ENCODE peak calls at places on chromosomes 6 and 20, in seven cellular contexts. G, L, R, F, Q, J and N are unnamed samples.

GRCh38 chr6:157550114-157550989 is 169.4 kb downstream of the ZDHHC14 start:
- DNase-seq in L (no peak), Q (no peak), J (no peak), R (no peak), G (no peak), F (no peak), N (no peak)

GRCh38 chr20:19047040-19047950 is 165.1 kb upstream of the SLC24A3 start:
- DNase-seq in R (no peak), Q (peak), J (peak), L (peak), F (no peak), G (no peak), N (peak)

GRCh38 chr6:52394251-52394666 is 25.9 kb upstream of the EFHC1 start:
- DNase-seq in L (no peak), R (no peak), Q (no peak), F (no peak), J (no peak), G (no peak), N (no peak)

GRCh38 chr6:154754152-154754551 is 20.9 kb downstream of the SCAF8 start:
- DNase-seq in F (no peak), G (no peak), R (no peak), J (no peak), L (no peak), Q (no peak), N (no peak)

GRCh38 chr6:3457710-3458605 is 1.1 kb upstream of the SLC22A23 start:
- DNase-seq in G (no peak), F (no peak), Q (peak), J (peak), R (peak), L (no peak), N (no peak)

GRCh38 chr20:61369731-61370520 is 117.9 kb downstream of the CDH4 start:
- DNase-seq in G (peak), R (no peak), Q (no peak), F (no peak), L (no peak), J (no peak), N (no peak)

GRCh38 chr6:79719248-79719975 is 88.3 kb downstream of the SH3BGRL2 start:
- DNase-seq in G (no peak), L (no peak), F (no peak), R (no peak), Q (no peak), J (peak), N (no peak)

GRCh38 chr6:52596371-52597028 is 19.6 kb upstream of the TRAM2 start:
- DNase-seq in R (no peak), Q (no peak), L (no peak), F (no peak), J (no peak), G (no peak), N (no peak)

GRCh38 chr6:4133941-4134838 is 1.2 kb downstream of the ECI2 start:
- DNase-seq in R (peak), L (no peak), F (peak), G (peak), J (peak), Q (no peak), N (peak)

GRCh38 chr6:47853766-47854165 is 71.9 kb downstream of the OPN5 start:
- DNase-seq in L (no peak), R (no peak), Q (no peak), G (no peak), F (no peak), J (no peak), N (no peak)

GRCh38 chr6:26257272-26257671 is 107.7 kb upstream of the BTN3A2 start:
- DNase-seq in Q (no peak), G (no peak), L (no peak), R (no peak), F (no peak), J (no peak), N (no peak)

GRCh38 chr6:57216235-57217101 is 5.6 kb downstream of the RAB23 start:
- DNase-seq in J (peak), F (no peak), Q (peak), G (no peak), L (no peak), R (peak), N (no peak)

GRCh38 chr20:23587631-23588030 is 18.1 kb downstream of the CST9 start:
- DNase-seq in R (no peak), F (peak), J (no peak), L (no peak), Q (no peak), G (no peak), N (no peak)

GRCh38 chr6:31659649-31660223 is 842 bp downstream of the C6orf47 start:
- DNase-seq in J (no peak), Q (no peak), R (no peak), G (no peak), L (no peak), F (no peak), N (no peak)

GRCh38 chr6:72760130-72760793 is 138.4 kb downstream of the KCNQ5 start:
- DNase-seq in J (no peak), R (no peak), Q (no peak), L (no peak), G (no peak), F (no peak), N (no peak)

GRCh38 chr20:1423625-1424106 is 30.8 kb upstream of the FKBP1A start:
- DNase-seq in R (no peak), F (peak), L (no peak), Q (no peak), G (no peak), J (peak), N (no peak)

GRCh38 chr6:21914121-21914973 is 320.8 kb downstream of the SOX4 start:
- DNase-seq in R (peak), Q (peak), J (peak), G (no peak), F (no peak), L (no peak), N (peak)

GRCh38 chr6:73604461-73604860 is 49.3 kb downstream of the SLC17A5 start:
- DNase-seq in L (no peak), G (no peak), J (no peak), F (no peak), R (no peak), Q (no peak), N (no peak)

GRCh38 chr20:36307412-36308317 is 1.5 kb downstream of the DLGAP4 start:
- DNase-seq in F (peak), R (no peak), Q (no peak), G (no peak), J (peak), L (no peak), N (no peak)

GRCh38 chr6:15264902-15265761 is 19.3 kb downstream of the JARID2 start:
- DNase-seq in G (no peak), Q (no peak), F (no peak), J (no peak), R (no peak), L (no peak), N (no peak)

GRCh38 chr20:19288061-19288460 is 75.6 kb downstream of the SLC24A3 start:
- DNase-seq in L (no peak), G (no peak), F (no peak), J (no peak), R (no peak), Q (no peak), N (no peak)

GRCh38 chr20:4449977-4450715 is 271.6 kb upstream of the PRND start:
- DNase-seq in R (no peak), L (no peak), G (no peak), Q (no peak), J (no peak), F (no peak), N (no peak)

GRCh38 chr6:4972438-4972837 is 31.4 kb downstream of the RPP40 start:
- DNase-seq in G (no peak), Q (no peak), L (no peak), R (no peak), J (no peak), F (no peak), N (no peak)

GRCh38 chr6:136582702-136583471 is 32.7 kb upstream of the MAP7 start:
- DNase-seq in Q (no peak), J (no peak), F (no peak), G (no peak), L (no peak), R (no peak), N (no peak)

GRCh38 chr6:66689608-66690007 is 982.6 kb upstream of the EYS start:
- DNase-seq in G (no peak), J (no peak), Q (no peak), L (no peak), R (no peak), F (no peak), N (no peak)

GRCh38 chr20:11170565-11170964 is 496.8 kb upstream of the JAG1 start:
- DNase-seq in L (no peak), F (no peak), R (no peak), J (no peak), G (no peak), Q (no peak), N (no peak)

GRCh38 chr6:87731818-87732661 is 30.0 kb upstream of the AKIRIN2 start:
- DNase-seq in R (peak), G (peak), Q (peak), F (no peak), J (peak), L (peak), N (peak)

GRCh38 chr6:36885461-36886401 is at the start of gene C6orf89:
- DNase-seq in J (peak), L (peak), G (peak), R (peak), Q (peak), F (peak), N (peak)

GRCh38 chr6:22333802-22334201 is 37.0 kb upstream of the PRL start:
- DNase-seq in Q (no peak), R (no peak), L (no peak), F (no peak), G (no peak), J (no peak), N (no peak)

GRCh38 chr6:116191881-116192280 is 62.0 kb downstream of the TSPYL4 start:
- DNase-seq in L (no peak), F (no peak), G (no peak), Q (no peak), J (no peak), R (no peak), N (no peak)

GRCh38 chr20:48912065-48912464 is 9.4 kb upstream of the ARFGEF2 start:
- DNase-seq in G (peak), L (no peak), F (no peak), R (no peak), Q (no peak), J (no peak), N (no peak)

GRCh38 chr20:18165553-18165952 is 27.9 kb downstream of the KAT14 start:
- DNase-seq in J (no peak), L (no peak), Q (no peak), G (no peak), R (no peak), F (no peak), N (no peak)

GRCh38 chr20:31568773-31569162 is 36.3 kb upstream of the ID1 start:
- DNase-seq in J (no peak), F (peak), L (no peak), Q (no peak), R (no peak), G (no peak), N (no peak)

GRCh38 chr20:33407796-33408195 is 6.5 kb upstream of the CDK5RAP1 start:
- DNase-seq in J (no peak), G (no peak), L (no peak), R (no peak), F (no peak), Q (no peak), N (no peak)

GRCh38 chr20:44582321-44583025 is at the start of gene PKIG:
- DNase-seq in R (peak), G (no peak), L (no peak), J (no peak), F (no peak), Q (no peak), N (peak)

GRCh38 chr6:108446629-108447150 is 114.0 kb upstream of the FOXO3 start:
- DNase-seq in G (no peak), L (no peak), R (no peak), F (no peak), Q (no peak), J (no peak), N (no peak)

GRCh38 chr20:56710577-56711465 is 81.7 kb downstream of the TFAP2C start:
- DNase-seq in F (no peak), Q (no peak), G (no peak), R (no peak), J (no peak), L (no peak), N (no peak)

GRCh38 chr6:142945071-142945445 is at the start of gene HIVEP2:
- DNase-seq in R (peak), G (peak), L (peak), F (peak), J (peak), Q (peak), N (peak)
- TF ChIP-seq POLR2A in R (peak), G (no peak), L (no peak), F (no peak), J (no peak), Q (no peak), N (no peak)

GRCh38 chr6:33276581-33276863 is 401 bp upstream of the B3GALT4 start:
- DNase-seq in F (no peak), Q (no peak), L (no peak), J (no peak), G (no peak), R (no peak), N (no peak)
- H3K27ac ChIP-seq in F (no peak), Q (peak), L (peak), J (peak), G (peak), R (peak), N (peak)

GRCh38 chr6:7042654-7043545 is 64.9 kb upstream of the RREB1 start:
- DNase-seq in J (no peak), F (no peak), G (no peak), L (no peak), R (no peak), Q (no peak), N (no peak)
- TF ChIP-seq POLR2A in J (no peak), F (no peak), G (no peak), L (no peak), R (no peak), Q (no peak), N (no peak)

GRCh38 chr6:107331409-107332386 is 127.7 kb downstream of the PDSS2 start:
- DNase-seq in Q (no peak), J (no peak), G (no peak), F (no peak), L (no peak), R (no peak), N (no peak)
- H3K27ac ChIP-seq in Q (no peak), J (no peak), G (no peak), F (no peak), L (no peak), R (no peak), N (no peak)

GRCh38 chr6:96898241-96898851 is 655 bp upstream of the NDUFAF4 start:
- DNase-seq in L (no peak), Q (no peak), F (no peak), R (no peak), J (no peak), G (no peak), N (no peak)

GRCh38 chr6:96899019-96899418 is 1.3 kb upstream of the NDUFAF4 start:
- DNase-seq in J (no peak), L (no peak), G (no peak), F (no peak), Q (no peak), R (peak), N (no peak)

GRCh38 chr6:96899599-96899998 is 1.9 kb upstream of the NDUFAF4 start:
- DNase-seq in R (no peak), J (no peak), F (no peak), L (no peak), G (no peak), Q (no peak), N (no peak)

GRCh38 chr6:96900873-96901272 is 3.2 kb upstream of the NDUFAF4 start:
- DNase-seq in J (no peak), R (no peak), F (no peak), L (no peak), G (no peak), Q (no peak), N (no peak)

GRCh38 chr6:96897396-96898240 is at the start of gene NDUFAF4:
- DNase-seq in Q (peak), F (peak), R (peak), L (peak), J (peak), G (peak), N (peak)
- TF ChIP-seq POLR2A in Q (peak), F (peak), R (peak), L (peak), J (peak), G (no peak), N (peak)

GRCh38 chr20:9359561-9360308 is 154.7 kb upstream of the LAMP5 start:
- DNase-seq in L (no peak), G (no peak), J (peak), R (peak), Q (no peak), F (peak), N (no peak)
- H3K27ac ChIP-seq in L (no peak), G (no peak), J (peak), R (peak), Q (no peak), F (no peak), N (peak)

GRCh38 chr20:38342196-38342595 is 4.1 kb upstream of the LBP start:
- DNase-seq in F (peak), G (no peak), R (no peak), Q (no peak), J (no peak), L (no peak), N (no peak)

GRCh38 chr20:38342716-38343106 is 3.6 kb upstream of the LBP start:
- DNase-seq in Q (no peak), J (no peak), L (no peak), R (no peak), F (no peak), G (no peak), N (no peak)

GRCh38 chr20:38345643-38346042 is 639 bp upstream of the LBP start:
- DNase-seq in J (no peak), R (no peak), Q (no peak), L (no peak), F (no peak), G (no peak), N (no peak)

GRCh38 chr20:38343798-38344701 is 2.2 kb upstream of the LBP start:
- DNase-seq in Q (no peak), G (no peak), R (no peak), L (no peak), F (no peak), J (no peak), N (no peak)

GRCh38 chr20:38343107-38343797 is 3.0 kb upstream of the LBP start:
- DNase-seq in R (peak), G (no peak), Q (no peak), J (peak), F (no peak), L (no peak), N (peak)
- TF ChIP-seq POLR2A in R (no peak), G (no peak), Q (no peak), J (no peak), F (no peak), L (no peak), N (no peak)

GRCh38 chr6:20404641-20405032 is 3.0 kb downstream of the E2F3 start:
- DNase-seq in R (peak), Q (no peak), F (no peak), J (no peak), L (no peak), G (peak), N (no peak)
- H3K27ac ChIP-seq in R (peak), Q (peak), F (no peak), J (peak), L (peak), G (peak), N (peak)

GRCh38 chr20:25058051-25058796 is at the start of gene ACSS1:
- DNase-seq in Q (peak), F (peak), R (peak), L (no peak), G (peak), J (peak), N (peak)
- TF ChIP-seq POLR2A in Q (no peak), F (no peak), R (peak), L (no peak), G (no peak), J (no peak), N (peak)